ENCODE peak calls at places on chromosomes 3 and 15, in eight cellular contexts. W, X, M, Y, V, A, L and S are unnamed samples.

GRCh38 chr3:64631951-64632350 is 55.8 kb downstream of the ADAMTS9 start:
- DNase-seq in W (no peak), X (no peak), M (no peak), Y (no peak), V (no peak), A (no peak), L (no peak), S (no peak)

GRCh38 chr3:131356006-131356405 is 25.6 kb upstream of the NUDT16 start:
- DNase-seq in W (peak; percentile 37), X (no peak), M (no peak), Y (no peak), V (no peak), A (no peak), L (no peak), S (peak; percentile 2)

GRCh38 chr15:90221251-90221900 is 12.4 kb downstream of the CIB1 start:
- DNase-seq in W (peak; percentile 62), X (peak; percentile 68), M (peak; percentile 32), Y (peak; percentile 74), V (peak; percentile 92), A (peak; percentile 63), L (peak; percentile 87), S (peak; percentile 89)

GRCh38 chr15:92655178-92655995 is at the start of gene FAM174B:
- DNase-seq in W (peak; percentile 32), X (no peak), M (peak; percentile 52), Y (no peak), V (peak; percentile 20), A (peak; percentile 57), L (no peak), S (peak; percentile 25)

GRCh38 chr15:29392358-29392757 is 122.7 kb upstream of the NSMCE3 start:
- DNase-seq in W (no peak), X (no peak), M (no peak), Y (no peak), V (no peak), A (no peak), L (no peak), S (no peak)

GRCh38 chr3:66476852-66477381 is 23.9 kb downstream of the LRIG1 start:
- DNase-seq in W (no peak), X (no peak), M (no peak), Y (no peak), V (no peak), A (no peak), L (no peak), S (peak; percentile 70)

GRCh38 chr3:52043750-52044149 is 12.6 kb downstream of the DUSP7 start:
- DNase-seq in W (no peak), X (no peak), M (no peak), Y (no peak), V (no peak), A (no peak), L (no peak), S (no peak)

GRCh38 chr15:51307811-51308210 is 30.6 kb downstream of the CYP19A1 start:
- DNase-seq in W (no peak), X (no peak), M (no peak), Y (no peak), V (no peak), A (no peak), L (no peak), S (no peak)

GRCh38 chr15:59105839-59106238 is 893 bp downstream of the CCNB2 start:
- DNase-seq in W (peak; percentile 28), X (peak; percentile 27), M (no peak), Y (no peak), V (no peak), A (no peak), L (no peak), S (no peak)
- TF ChIP-seq CTCF in W (peak; percentile 53), X (peak; percentile 14), M (no peak), Y (no peak), V (no peak), A (no peak), L (peak; percentile 38), S (peak; percentile 17)

GRCh38 chr3:121878411-121878810 is 15.8 kb upstream of the SLC15A2 start:
- DNase-seq in W (no peak), X (no peak), M (no peak), Y (no peak), V (no peak), A (no peak), L (no peak), S (no peak)

GRCh38 chr3:121885386-121885785 is 8.8 kb upstream of the SLC15A2 start:
- DNase-seq in W (no peak), X (no peak), M (no peak), Y (no peak), V (no peak), A (no peak), L (peak; percentile 21), S (peak; percentile 3)

DNA sequence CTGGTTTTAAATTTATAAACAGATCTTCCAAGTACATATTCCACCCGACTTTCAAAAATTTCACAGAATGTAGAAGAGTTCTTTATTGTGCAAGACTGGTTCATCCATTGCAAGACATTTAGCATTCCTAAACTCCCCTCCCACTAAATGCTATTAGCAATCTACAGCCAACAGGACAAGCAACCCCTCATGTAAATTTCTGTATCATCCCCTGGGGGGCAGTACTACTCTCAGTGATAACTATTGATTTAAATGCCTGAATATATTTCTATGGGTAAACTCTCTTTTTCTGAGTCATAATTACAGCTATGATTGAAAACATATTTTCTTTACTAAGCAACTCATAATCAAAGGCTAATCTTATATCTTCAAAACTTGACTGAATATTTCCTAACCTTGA is 10.7 kb upstream of the SLC15A2 start:
- DNase-seq in W (peak; percentile 72), X (peak; percentile 20), M (no peak), Y (no peak), V (peak; percentile 27), A (no peak), L (peak; percentile 68), S (peak; percentile 44)
- TF ChIP-seq CTCF in W (peak; percentile 56), X (peak; percentile 36), M (peak; percentile 62), Y (peak; percentile 1), V (peak; percentile 29), A (no peak), L (peak; percentile 56), S (peak; percentile 41)

DNA sequence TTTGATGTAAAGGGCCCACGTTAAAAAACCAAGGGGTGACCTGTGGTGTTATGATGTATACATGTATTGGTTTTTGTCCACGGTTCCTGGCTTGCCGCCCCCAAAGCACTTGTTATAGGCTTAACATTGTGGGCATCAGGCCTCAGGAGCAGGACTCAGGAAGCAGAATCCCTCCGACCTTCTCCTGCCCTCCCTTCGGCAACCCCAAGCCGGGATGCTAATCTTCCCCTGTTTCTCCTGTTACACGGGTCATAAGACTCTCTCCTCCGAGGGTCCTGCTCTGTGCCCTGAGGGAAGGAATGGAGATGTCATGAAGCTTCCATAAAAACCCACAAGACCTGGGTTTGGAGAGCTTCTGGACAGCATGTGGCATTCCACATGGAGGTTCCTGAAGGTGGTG is 48.8 kb downstream of the RPLP1 start:
- DNase-seq in W (no peak), X (no peak), M (no peak), Y (no peak), V (no peak), A (no peak), L (no peak), S (no peak)
- TF ChIP-seq CTCF in W (no peak), X (no peak), M (no peak), Y (no peak), V (no peak), A (no peak), L (no peak), S (no peak)

GRCh38 chr3:53422954-53423708 is 71.3 kb upstream of the CACNA1D start:
- DNase-seq in W (no peak), X (no peak), M (no peak), Y (no peak), V (no peak), A (no peak), L (no peak), S (no peak)

GRCh38 chr3:53425936-53426335 is 68.5 kb upstream of the CACNA1D start:
- DNase-seq in W (no peak), X (no peak), M (no peak), Y (no peak), V (no peak), A (no peak), L (no peak), S (no peak)

GRCh38 chr3:53426918-53427317 is 67.5 kb upstream of the CACNA1D start:
- DNase-seq in W (no peak), X (peak; percentile 27), M (no peak), Y (no peak), V (no peak), A (no peak), L (no peak), S (no peak)
- TF ChIP-seq CTCF in W (no peak), X (peak; percentile 57), M (no peak), Y (no peak), V (no peak), A (no peak), L (peak; percentile 17), S (no peak)

GRCh38 chr3:42120866-42121265 is 29.7 kb downstream of the TRAK1 start:
- DNase-seq in W (peak; percentile 88), X (no peak), M (no peak), Y (no peak), V (no peak), A (no peak), L (no peak), S (no peak)

GRCh38 chr3:42119558-42120355 is 28.6 kb downstream of the TRAK1 start:
- DNase-seq in W (no peak), X (no peak), M (no peak), Y (no peak), V (no peak), A (no peak), L (peak; percentile 35), S (no peak)

GRCh38 chr3:42117175-42118008 is 26.2 kb downstream of the TRAK1 start:
- DNase-seq in W (peak; percentile 53), X (peak; percentile 46), M (no peak), Y (peak; percentile 59), V (peak; percentile 77), A (peak; percentile 68), L (peak; percentile 81), S (peak; percentile 29)

GRCh38 chr3:42116466-42116865 is 25.3 kb downstream of the TRAK1 start:
- DNase-seq in W (no peak), X (no peak), M (no peak), Y (no peak), V (no peak), A (no peak), L (no peak), S (no peak)

GRCh38 chr3:42118762-42119361 is 27.7 kb downstream of the TRAK1 start:
- DNase-seq in W (peak; percentile 65), X (peak; percentile 67), M (no peak), Y (no peak), V (peak; percentile 47), A (no peak), L (peak; percentile 72), S (no peak)
- TF ChIP-seq CTCF in W (peak; percentile 54), X (peak; percentile 69), M (peak; percentile 65), Y (peak; percentile 16), V (no peak), A (peak; percentile 53), L (peak; percentile 64), S (peak; percentile 30)